ENCODE peak calls at places on chromosomes 11 and 22, in eight cellular contexts. A, V, C, Y, O, F, W and N are unnamed samples. For H3K4me1, the result is how much of the 10 kb centered on the place peaks cover.

GRCh38 chr11:77779935-77780334 is 40.6 kb downstream of the RSF1 start:
- DNase-seq in C (no peak), F (no peak), Y (peak), O (no peak), V (peak), A (no peak), W (no peak), N (peak)

GRCh38 chr11:86891020-86891419 is 64.2 kb downstream of the FZD4 start:
- DNase-seq in A (no peak), O (no peak), C (no peak), W (no peak), F (no peak), V (no peak), Y (no peak), N (no peak)

GRCh38 chr11:133162228-133162627 is 370.1 kb downstream of the OPCML start:
- DNase-seq in V (no peak), C (no peak), W (no peak), F (no peak), O (no peak), A (no peak), Y (no peak), N (no peak)

GRCh38 chr11:116580828-116581227 is 192.0 kb downstream of the BUD13 start:
- DNase-seq in C (no peak), V (no peak), A (no peak), W (peak), O (no peak), Y (no peak), F (no peak), N (no peak)

GRCh38 chr11:57214494-57214893 is 22.6 kb downstream of the APLNR start:
- DNase-seq in F (no peak), C (no peak), Y (peak), V (peak), W (no peak), A (no peak), O (no peak), N (no peak)

GRCh38 chr22:46672731-46673130 is 52.5 kb downstream of the GRAMD4 start:
- DNase-seq in F (no peak), V (no peak), A (no peak), O (no peak), W (no peak), C (no peak), Y (no peak), N (no peak)

GRCh38 chr22:20663941-20664593 is 109.8 kb upstream of the SERPIND1 start:
- DNase-seq in V (no peak), C (no peak), W (no peak), A (no peak), Y (no peak), F (no peak), O (no peak), N (no peak)

GRCh38 chr22:24434472-24435322 is 7.3 kb downstream of the ADORA2A start:
- DNase-seq in W (no peak), Y (no peak), F (peak), C (peak), V (no peak), O (no peak), A (no peak), N (no peak)

GRCh38 chr11:116312560-116313340 is 460.0 kb downstream of the BUD13 start:
- DNase-seq in W (no peak), A (no peak), O (no peak), V (no peak), F (peak), Y (peak), C (no peak), N (no peak)

GRCh38 chr22:37201066-37201820 is 11.0 kb downstream of the SSTR3 start:
- DNase-seq in V (no peak), Y (no peak), O (no peak), A (no peak), F (no peak), C (no peak), W (no peak), N (no peak)

GRCh38 chr11:127002669-127003259 is 2.2 kb upstream of the KIRREL3 start:
- DNase-seq in W (no peak), O (no peak), A (no peak), Y (no peak), C (no peak), F (no peak), V (no peak), N (no peak)
- H3K4me3 ChIP-seq in W (peak), O (no peak), A (no peak), Y (peak), C (no peak), F (peak), V (peak), N (no peak)

GRCh38 chr11:1883342-1884122 is 8.2 kb downstream of the PRR33 start:
- DNase-seq in Y (no peak), A (no peak), O (no peak), C (no peak), V (no peak), W (no peak), F (peak), N (no peak)
- TF ChIP-seq RAD21 in Y (no peak), A (no peak), O (no peak), C (no peak), V (no peak), W (no peak), F (no peak), N (no peak)

DNA sequence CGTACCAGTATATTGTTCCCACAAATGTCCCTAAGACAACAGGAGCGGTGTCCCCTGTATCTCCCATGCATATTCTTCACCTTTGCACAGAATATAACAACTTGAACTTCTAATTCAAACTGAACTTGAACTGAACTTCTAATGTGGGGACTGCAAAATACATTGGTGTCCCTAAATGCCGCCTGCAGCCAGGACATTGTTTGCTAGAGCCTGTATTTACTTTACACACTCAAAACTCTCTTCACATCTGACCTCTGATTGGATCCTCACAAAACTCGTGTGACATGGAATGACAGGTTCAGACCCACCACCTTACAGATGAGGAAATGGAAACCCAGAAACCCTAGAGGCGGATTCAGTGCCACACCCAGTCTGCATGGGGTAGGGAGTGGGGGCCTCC is 6.4 kb downstream of the CPT1A start:
- DNase-seq in A (no peak), C (no peak), W (no peak), F (no peak), Y (no peak), V (no peak), O (no peak), N (no peak)
- H3K4me1 ChIP-seq in A (under half), C (under half), W (under half), F (under half), Y (under half), V (under half), O (under half), N (under half)

GRCh38 chr11:96567667-96568066 is 177.9 kb downstream of the JRKL start:
- DNase-seq in Y (no peak), V (no peak), F (no peak), A (no peak), W (no peak), O (no peak), C (no peak), N (no peak)

DNA sequence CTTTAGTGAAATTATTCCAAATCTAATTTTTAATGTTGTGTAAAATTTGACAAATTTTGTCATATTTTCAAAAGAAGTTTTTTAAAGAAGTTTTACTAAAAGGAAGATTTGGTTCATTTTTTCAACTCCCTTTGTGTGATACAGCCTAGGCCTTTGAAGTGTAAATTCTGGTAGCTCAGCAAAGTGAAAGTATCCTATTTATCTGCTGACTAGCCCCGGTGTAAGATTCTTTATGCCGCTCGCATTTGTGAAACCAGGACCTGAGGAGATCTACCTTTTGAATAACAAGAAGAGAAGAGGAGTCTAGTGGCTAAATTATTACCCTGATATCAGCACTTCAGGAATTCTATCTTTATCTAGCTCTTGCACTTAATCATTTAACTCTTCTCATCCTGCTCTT is 177.4 kb downstream of the JRKL start:
- DNase-seq in Y (no peak), C (no peak), V (no peak), W (no peak), A (no peak), O (no peak), F (no peak), N (no peak)
- H3K4me3 ChIP-seq in Y (no peak), C (no peak), V (peak), W (peak), A (no peak), O (no peak), F (no peak), N (no peak)

DNA sequence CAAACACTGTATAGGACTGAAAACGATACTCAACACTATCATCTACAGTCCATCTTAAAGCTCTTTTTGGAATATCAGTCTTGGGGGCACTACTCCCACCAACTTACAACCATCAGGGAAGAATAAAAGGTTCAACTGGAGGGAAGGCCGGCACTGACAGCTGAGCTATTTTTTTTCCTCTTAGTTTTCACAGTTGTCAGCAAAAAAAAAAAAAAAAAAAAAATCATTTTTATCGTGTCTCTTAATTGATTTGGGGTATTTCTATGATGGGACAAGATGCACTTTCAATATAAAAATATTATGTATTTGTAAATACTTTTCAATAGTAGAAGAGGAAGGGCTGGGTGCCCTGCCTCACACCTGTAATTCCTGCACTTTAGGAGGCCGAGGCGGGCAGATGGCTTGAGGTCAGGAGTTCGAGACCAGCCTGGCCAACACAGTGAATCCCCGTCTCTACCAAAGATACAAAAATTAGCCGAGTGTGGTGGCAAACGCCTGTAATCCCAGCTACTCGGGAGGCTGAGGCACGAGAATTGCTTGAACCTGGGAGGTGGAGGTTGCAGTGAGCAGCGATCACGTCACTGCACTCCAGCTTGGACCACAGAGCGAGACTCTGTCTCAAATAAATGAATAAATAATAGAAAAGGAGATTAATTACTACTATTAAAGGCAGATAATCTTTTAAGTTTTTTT is 1.5 kb downstream of the KIF18A start:
- DNase-seq in C (no peak), A (no peak), Y (no peak), V (no peak), F (no peak), O (no peak), W (no peak), N (no peak)
- TF ChIP-seq RAD21 in C (no peak), A (no peak), Y (no peak), V (no peak), F (no peak), O (no peak), W (no peak), N (no peak)

GRCh38 chr11:118632577-118633318 is 25.3 kb downstream of the PHLDB1 start:
- DNase-seq in V (no peak), W (no peak), Y (no peak), O (no peak), A (no peak), C (no peak), F (no peak), N (no peak)

GRCh38 chr11:118628861-118629549 is 21.6 kb downstream of the PHLDB1 start:
- DNase-seq in A (no peak), W (no peak), O (peak), C (no peak), Y (no peak), V (no peak), F (no peak), N (no peak)

GRCh38 chr11:118631510-118631909 is 24.1 kb downstream of the PHLDB1 start:
- DNase-seq in F (no peak), O (no peak), A (no peak), W (no peak), V (no peak), C (no peak), Y (no peak), N (no peak)

GRCh38 chr11:118629761-118630661 is 22.6 kb downstream of the PHLDB1 start:
- DNase-seq in O (no peak), W (no peak), Y (no peak), A (no peak), C (no peak), V (no peak), F (no peak), N (no peak)

GRCh38 chr11:118631109-118631508 is 23.7 kb downstream of the PHLDB1 start:
- DNase-seq in C (no peak), Y (no peak), F (no peak), O (no peak), W (no peak), A (no peak), V (no peak), N (no peak)
- H3K4me1 ChIP-seq in C (under half), Y (under half), F (under half), O (under half), W (under half), A (under half), V (under half), N (under half)

GRCh38 chr11:119338318-119338890 is 2.3 kb downstream of the C1QTNF5 start:
- DNase-seq in C (no peak), V (no peak), A (peak), Y (peak), O (peak), W (no peak), F (peak), N (peak)
- H3K4me3 ChIP-seq in C (no peak), V (peak), A (no peak), Y (no peak), O (no peak), W (peak), F (peak), N (no peak)